ENCODE peak calls at places on chromosomes 6 and 20, in nine cellular contexts. G is AG04450, C is endodermal cell, Y is psoas muscle, H is transverse colon, K is GM06990, E is pancreas, S is heart right ventricle, I is cardiac muscle cell. M is an unnamed sample.

GRCh38 chr6:43698584-43699349 is 11.2 kb upstream of the MRPS18A start:
- DNase-seq in E (peak), S (peak), Y (peak), K (no peak), I (peak), C (peak), G (no peak), H (no peak), M (no peak)

GRCh38 chr20:46122516-46123481 is 4.7 kb downstream of the CD40 start:
- DNase-seq in G (no peak), I (no peak), E (no peak), Y (no peak), S (no peak), K (no peak), H (no peak), C (peak), M (no peak)

GRCh38 chr20:41671143-41671542 is 53.0 kb upstream of the CHD6 start:
- DNase-seq in K (no peak), I (no peak), E (no peak), Y (no peak), H (no peak), G (no peak), C (peak), S (no peak), M (no peak)

GRCh38 chr6:104541411-104541810 is 318.3 kb downstream of the HACE1 start:
- DNase-seq in C (no peak), H (no peak), K (no peak), I (no peak), S (no peak), E (no peak), G (no peak), Y (no peak), M (no peak)

GRCh38 chr6:138001750-138002349 is 105.4 kb downstream of the PERP start:
- DNase-seq in Y (no peak), G (peak), S (peak), E (peak), H (peak), K (no peak), I (peak), C (peak), M (no peak)

GRCh38 chr6:134495893-134496253 is 178.0 kb upstream of the SGK1 start:
- DNase-seq in Y (no peak), C (no peak), I (peak), H (no peak), E (no peak), S (no peak), G (no peak), K (no peak), M (no peak)

GRCh38 chr6:1426416-1426815 is 37.0 kb downstream of the FOXF2 start:
- DNase-seq in E (no peak), Y (no peak), C (no peak), I (no peak), H (no peak), G (no peak), S (no peak), K (no peak), M (no peak)

GRCh38 chr6:44727651-44728630 is 340.4 kb downstream of the CDC5L start:
- DNase-seq in H (no peak), E (no peak), S (no peak), C (no peak), K (no peak), G (no peak), I (no peak), Y (no peak), M (no peak)

GRCh38 chr6:38056361-38056760 is 236.8 kb downstream of the ZFAND3 start:
- DNase-seq in I (no peak), K (no peak), Y (no peak), C (no peak), S (no peak), G (no peak), H (no peak), E (no peak), M (no peak)

GRCh38 chr6:148887181-148887580 is 140.4 kb downstream of the UST start:
- DNase-seq in C (no peak), K (no peak), Y (no peak), E (peak), G (no peak), I (no peak), S (no peak), H (no peak), M (no peak)

GRCh38 chr6:125377621-125378020 is 75.9 kb upstream of the HDDC2 start:
- DNase-seq in E (no peak), S (no peak), I (peak), K (no peak), C (peak), H (no peak), Y (no peak), G (no peak), M (no peak)

GRCh38 chr6:43493833-43494232 is 16.3 kb downstream of the LRRC73 start:
- DNase-seq in E (no peak), H (no peak), C (no peak), K (no peak), I (no peak), G (no peak), S (no peak), Y (no peak), M (no peak)

GRCh38 chr20:34189572-34190163 is 51.6 kb upstream of the ASIP start:
- DNase-seq in E (no peak), Y (no peak), C (peak), H (no peak), K (no peak), I (no peak), G (no peak), S (no peak), M (no peak)

GRCh38 chr6:29813809-29814208 is 13.8 kb upstream of the HLA-G start:
- DNase-seq in S (no peak), H (no peak), G (no peak), Y (no peak), I (peak), K (no peak), C (no peak), E (no peak), M (no peak)

GRCh38 chr6:45637056-45637455 is 259.3 kb upstream of the SUPT3H start:
- DNase-seq in I (no peak), G (no peak), Y (no peak), C (no peak), E (no peak), H (no peak), K (no peak), S (no peak), M (no peak)

GRCh38 chr6:98823845-98824162 is 10.6 kb upstream of the POU3F2 start:
- DNase-seq in S (no peak), K (no peak), Y (no peak), I (no peak), H (no peak), C (no peak), E (no peak), G (no peak), M (no peak)

GRCh38 chr20:4763261-4763660 is 41.6 kb downstream of the PRND start:
- DNase-seq in K (no peak), G (no peak), Y (no peak), I (no peak), S (no peak), H (no peak), C (no peak), E (no peak), M (no peak)

GRCh38 chr6:88814909-88815308 is 148.5 kb downstream of the RNGTT start:
- DNase-seq in Y (no peak), E (no peak), S (no peak), I (no peak), H (no peak), C (no peak), K (no peak), G (no peak), M (no peak)

GRCh38 chr6:107230024-107230423 is 114.7 kb upstream of the BEND3 start:
- DNase-seq in K (no peak), I (peak), E (no peak), H (no peak), G (no peak), S (no peak), C (no peak), Y (no peak), M (no peak)

GRCh38 chr6:137197684-137198645 is 21.2 kb downstream of the IFNGR1 start:
- DNase-seq in S (no peak), E (no peak), Y (no peak), K (no peak), I (no peak), C (no peak), G (no peak), H (no peak), M (no peak)

GRCh38 chr20:2122921-2123320 is 21.3 kb downstream of the STK35 start:
- DNase-seq in I (peak), H (no peak), C (no peak), K (no peak), E (no peak), S (peak), G (peak), Y (no peak), M (no peak)

GRCh38 chr6:138772596-138773176 is 883 bp upstream of the CCDC28A start:
- DNase-seq in S (no peak), E (no peak), K (no peak), Y (no peak), H (no peak), G (no peak), C (no peak), I (no peak), M (no peak)

GRCh38 chr6:109944448-109944847 is 33.7 kb upstream of the GPR6 start:
- DNase-seq in S (no peak), I (no peak), G (no peak), Y (no peak), C (peak), E (no peak), K (no peak), H (no peak), M (peak)

GRCh38 chr6:44151348-44152108 is 7.1 kb upstream of the CAPN11 start:
- DNase-seq in C (peak), G (no peak), K (peak), Y (peak), S (peak), E (peak), H (peak), I (peak), M (no peak)

GRCh38 chr6:68649669-68650068 is 14.6 kb downstream of the ADGRB3 start:
- DNase-seq in H (no peak), S (no peak), C (peak), I (no peak), G (no peak), E (no peak), Y (no peak), K (no peak), M (no peak)

GRCh38 chr6:125747589-125748533 is 1.6 kb upstream of the HEY2 start:
- DNase-seq in G (no peak), C (peak), K (peak), S (peak), E (peak), I (peak), H (peak), Y (peak), M (no peak)

GRCh38 chr20:3238616-3239025 is 369 bp downstream of the SLC4A11 start:
- DNase-seq in S (no peak), I (peak), E (no peak), C (peak), H (peak), Y (no peak), K (no peak), G (no peak), M (no peak)

GRCh38 chr20:14384411-14384810 is 47.0 kb upstream of the FLRT3 start:
- DNase-seq in C (no peak), Y (no peak), K (no peak), G (peak), H (no peak), E (no peak), I (no peak), S (no peak), M (no peak)

GRCh38 chr6:105831321-105831720 is 254.8 kb upstream of the PRDM1 start:
- DNase-seq in S (no peak), G (no peak), E (no peak), C (no peak), Y (no peak), K (no peak), I (no peak), H (no peak), M (no peak)

GRCh38 chr6:163414117-163414366 is 476 bp upstream of the QKI start:
- DNase-seq in K (no peak), H (no peak), C (no peak), G (no peak), S (no peak), I (no peak), E (no peak), Y (no peak), M (no peak)

GRCh38 chr6:167112421-167112820 is 10.5 kb upstream of the CCR6 start:
- DNase-seq in S (no peak), E (no peak), G (no peak), Y (no peak), K (no peak), I (no peak), C (no peak), H (no peak), M (no peak)

GRCh38 chr20:50062006-50062838 is 50.7 kb downstream of the UBE2V1 start:
- DNase-seq in G (no peak), E (no peak), I (no peak), S (no peak), C (no peak), H (no peak), K (no peak), Y (no peak), M (no peak)

GRCh38 chr6:28137458-28138020 is 4.1 kb upstream of the ZKSCAN8 start:
- DNase-seq in I (peak), Y (no peak), E (no peak), K (peak), S (no peak), H (no peak), C (no peak), G (no peak), M (peak)

GRCh38 chr20:35305682-35306556 is 13.7 kb upstream of the FAM83C start:
- DNase-seq in K (no peak), C (peak), I (peak), H (peak), Y (peak), E (no peak), S (no peak), G (peak), M (peak)

DNA sequence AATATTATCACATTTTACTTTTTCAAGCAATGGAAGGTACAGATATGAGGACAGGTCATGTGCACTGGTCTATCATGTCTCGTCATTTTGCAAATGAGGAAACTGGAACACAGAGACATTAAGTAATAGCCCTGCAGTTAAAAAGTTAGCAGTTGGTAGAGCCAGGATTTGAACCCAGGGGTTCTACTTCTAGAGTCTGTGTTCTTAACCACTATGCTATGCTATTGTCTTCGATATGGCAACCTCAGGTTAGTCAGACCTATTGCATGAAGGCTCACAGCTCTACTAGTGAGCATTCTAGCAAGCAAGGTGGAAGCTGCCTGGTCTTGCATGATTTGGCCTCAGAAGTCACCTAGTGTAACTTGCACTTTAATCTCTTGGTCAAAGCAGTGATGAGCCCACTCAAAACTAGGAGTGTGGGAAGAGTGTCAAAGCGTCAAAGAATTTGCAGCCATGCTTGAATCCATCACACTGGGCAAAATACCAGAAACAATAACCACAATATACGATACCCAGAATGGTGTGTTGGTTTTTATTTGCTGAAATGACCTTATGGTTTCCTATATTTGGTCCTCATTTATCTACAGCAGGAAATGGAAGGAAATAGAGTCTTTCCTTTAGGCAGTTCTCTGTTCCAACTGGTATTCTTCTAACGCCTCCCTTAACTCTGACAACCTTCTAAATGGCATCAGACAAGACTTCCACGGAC is 20.4 kb upstream of the BMP2 start:
- DNase-seq in C (peak), I (no peak), Y (no peak), E (no peak), G (no peak), S (no peak), H (no peak), K (no peak), M (peak)
- H3K4me3 ChIP-seq in C (no peak), I (no peak), Y (no peak), E (no peak), G (no peak), S (no peak), H (no peak), K (no peak), M (no peak)

GRCh38 chr20:63782051-63782471 is 42.5 kb downstream of the SLC2A4RG start:
- DNase-seq in C (no peak), S (no peak), G (no peak), K (peak), Y (no peak), I (no peak), H (no peak), E (no peak), M (no peak)
- TF ChIP-seq CTCF in C (peak), S (no peak), G (no peak), K (peak), Y (no peak), I (no peak), H (no peak), E (no peak), M (no peak)

GRCh38 chr6:155182103-155182502 is 81.7 kb upstream of the CLDN20 start:
- DNase-seq in C (no peak), G (no peak), S (no peak), K (no peak), E (no peak), Y (no peak), I (no peak), H (no peak), M (no peak)
- H3K4me3 ChIP-seq in C (no peak), G (no peak), S (no peak), K (peak), E (no peak), Y (no peak), I (no peak), H (no peak), M (no peak)

GRCh38 chr6:42084889-42085288 is 34.6 kb downstream of the TAF8 start:
- DNase-seq in G (no peak), C (no peak), K (no peak), H (no peak), S (no peak), E (no peak), I (no peak), Y (no peak), M (no peak)
- TF ChIP-seq CTCF in G (peak), C (peak), K (no peak), H (no peak), S (no peak), E (no peak), I (no peak), Y (no peak), M (no peak)

GRCh38 chr20:9166153-9166780 is 97.4 kb downstream of the PLCB4 start:
- DNase-seq in S (no peak), H (no peak), G (no peak), E (no peak), I (no peak), Y (no peak), K (no peak), C (no peak), M (no peak)
- H3K4me3 ChIP-seq in S (no peak), H (no peak), G (no peak), E (no peak), I (no peak), Y (no peak), K (no peak), C (no peak), M (peak)

GRCh38 chr6:136036071-136036380 is 184.5 kb downstream of the PDE7B start:
- DNase-seq in H (no peak), Y (no peak), C (no peak), G (no peak), K (no peak), S (no peak), I (no peak), E (no peak), M (no peak)

GRCh38 chr6:136031982-136032381 is 180.5 kb downstream of the PDE7B start:
- DNase-seq in C (no peak), H (no peak), K (no peak), S (peak), I (peak), G (no peak), Y (no peak), E (no peak), M (peak)

GRCh38 chr6:136036601-136037000 is 185.1 kb downstream of the PDE7B start:
- DNase-seq in E (no peak), C (no peak), K (no peak), S (no peak), G (no peak), H (no peak), I (peak), Y (no peak), M (no peak)

GRCh38 chr6:136035378-136036070 is 184.0 kb downstream of the PDE7B start:
- DNase-seq in S (peak), E (no peak), I (peak), H (no peak), C (no peak), G (no peak), K (no peak), Y (no peak), M (peak)

DNA sequence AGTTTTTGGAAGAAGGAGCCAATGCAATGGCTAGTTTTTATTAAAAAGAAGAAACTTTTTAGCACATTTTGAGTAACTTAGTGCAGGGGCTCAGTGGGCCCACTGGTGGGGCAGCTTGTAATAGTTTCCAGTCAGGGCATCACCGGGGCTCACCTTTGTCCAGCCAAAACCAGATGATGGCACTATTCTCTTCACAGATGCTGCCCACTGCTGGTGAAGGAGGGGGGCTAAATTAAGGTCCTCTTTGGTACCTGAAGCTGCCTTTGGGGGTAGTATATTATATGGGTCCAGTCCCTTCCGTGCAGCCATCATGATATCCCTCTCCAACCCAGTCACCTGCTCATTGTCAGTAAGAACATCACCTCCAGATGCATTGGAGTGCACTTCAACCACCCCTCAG is 182.9 kb downstream of the PDE7B start:
- DNase-seq in S (no peak), E (no peak), C (no peak), I (no peak), Y (no peak), H (no peak), G (no peak), K (no peak), M (no peak)
- TF ChIP-seq CTCF in S (no peak), E (no peak), C (peak), I (no peak), Y (no peak), H (no peak), G (no peak), K (peak), M (peak)

DNA sequence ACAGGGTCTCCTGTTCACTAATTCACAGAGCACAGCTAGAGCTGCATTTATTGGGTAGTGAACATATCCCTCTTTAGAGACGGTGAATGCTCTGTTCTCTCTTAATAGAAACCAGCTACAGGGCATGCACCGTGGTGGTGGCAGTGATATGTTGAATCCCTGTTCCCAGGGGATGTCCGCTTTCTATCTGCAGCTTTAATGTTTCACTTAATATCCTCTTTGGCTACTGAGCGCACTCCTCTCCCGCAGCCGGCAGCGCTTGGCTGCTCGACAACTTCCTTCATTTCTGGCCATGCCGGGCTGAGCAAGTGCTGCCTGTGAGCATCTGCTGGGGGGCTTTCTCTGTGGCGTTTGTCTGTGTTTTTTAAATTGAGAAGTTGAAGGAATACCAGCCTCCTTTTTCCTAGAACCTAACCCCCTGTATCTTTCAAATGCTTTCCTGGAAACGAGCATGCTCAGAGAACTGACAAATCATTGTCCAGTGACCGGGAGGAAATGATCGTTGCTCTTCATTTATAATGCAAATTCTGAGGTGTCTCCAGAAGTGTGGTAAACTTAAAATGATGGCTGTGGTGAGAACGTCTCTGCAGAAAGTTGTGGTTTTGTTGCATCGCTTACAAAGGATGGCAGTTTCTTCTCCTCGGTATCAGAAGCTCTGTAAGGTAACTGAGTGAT is 297.9 kb downstream of the UTRN start:
- DNase-seq in Y (peak), G (no peak), S (peak), K (peak), C (peak), E (no peak), H (peak), I (peak), M (no peak)
- H3K4me3 ChIP-seq in Y (peak), G (peak), S (no peak), K (peak), C (peak), E (no peak), H (no peak), I (peak), M (peak)

GRCh38 chr20:59567585-59568508 is 36.5 kb upstream of the PHACTR3 start:
- DNase-seq in E (no peak), K (no peak), C (no peak), I (no peak), G (no peak), Y (no peak), H (no peak), S (no peak), M (no peak)

GRCh38 chr20:59568509-59569024 is 35.8 kb upstream of the PHACTR3 start:
- DNase-seq in S (no peak), K (no peak), G (no peak), E (no peak), Y (no peak), C (no peak), I (no peak), H (no peak), M (no peak)

GRCh38 chr20:59565768-59566461 is 38.4 kb upstream of the PHACTR3 start:
- DNase-seq in H (no peak), Y (no peak), S (no peak), G (no peak), K (no peak), E (no peak), C (no peak), I (no peak), M (no peak)

GRCh38 chr20:59564943-59565342 is 39.4 kb upstream of the PHACTR3 start:
- DNase-seq in C (no peak), H (no peak), G (no peak), E (no peak), K (no peak), Y (no peak), I (no peak), S (no peak), M (no peak)

GRCh38 chr20:59566631-59567524 is 37.5 kb upstream of the PHACTR3 start:
- DNase-seq in G (no peak), Y (no peak), C (no peak), I (no peak), H (no peak), K (no peak), S (no peak), E (no peak), M (no peak)
- TF ChIP-seq CTCF in G (no peak), Y (no peak), C (no peak), I (no peak), H (no peak), K (no peak), S (no peak), E (no peak), M (no peak)

M was measured in epithelial cell of proximal tubule.